ENCODE peak calls at places on chromosome 18, in seven cellular contexts. One of them, this sample, is unnamed.

GRCh38 chr18:14971461-14972185 is 223.7 kb downstream of the ANKRD30B start:
- DNase-seq in SK-N-SH: no peak
- DNase-seq in HCT116: no peak
- DNase-seq in HepG2: no peak
- DNase-seq in K562: no peak
- DNase-seq in H1: no peak
- DNase-seq in GM12878: no peak
- DNase-seq in this sample: no peak

GRCh38 chr18:9387891-9388290 is 53.3 kb downstream of the TWSG1 start:
- DNase-seq in SK-N-SH: no peak
- DNase-seq in HCT116: no peak
- DNase-seq in HepG2: no peak
- DNase-seq in K562: no peak
- DNase-seq in H1: no peak
- DNase-seq in GM12878: no peak
- DNase-seq in this sample: no peak

GRCh38 chr18:23906658-23907057 is 107.9 kb upstream of the TTC39C start:
- DNase-seq in SK-N-SH: no peak
- DNase-seq in HCT116: no peak
- DNase-seq in HepG2: no peak
- DNase-seq in K562: no peak
- DNase-seq in H1: no peak
- DNase-seq in GM12878: no peak
- DNase-seq in this sample: no peak

GRCh38 chr18:71995895-71996443 is 548.2 kb downstream of the CBLN2 start:
- DNase-seq in SK-N-SH: no peak
- DNase-seq in HCT116: no peak
- DNase-seq in HepG2: no peak
- DNase-seq in K562: no peak
- DNase-seq in H1: no peak
- DNase-seq in GM12878: no peak
- DNase-seq in this sample: no peak

GRCh38 chr18:6561029-6561861 is 146.5 kb upstream of the L3MBTL4 start:
- DNase-seq in SK-N-SH: no peak
- DNase-seq in HCT116: no peak
- DNase-seq in HepG2: no peak
- DNase-seq in K562: peak; percentile 36
- DNase-seq in H1: no peak
- DNase-seq in GM12878: no peak
- DNase-seq in this sample: no peak

GRCh38 chr18:32346667-32347066 is 124.0 kb downstream of the GAREM1 start:
- DNase-seq in SK-N-SH: no peak
- DNase-seq in HCT116: no peak
- DNase-seq in HepG2: no peak
- DNase-seq in K562: no peak
- DNase-seq in H1: no peak
- DNase-seq in GM12878: no peak
- DNase-seq in this sample: no peak

GRCh38 chr18:77495079-77495478 is 245.4 kb downstream of the GALR1 start:
- DNase-seq in SK-N-SH: no peak
- DNase-seq in HCT116: no peak
- DNase-seq in HepG2: no peak
- DNase-seq in K562: no peak
- DNase-seq in H1: no peak
- DNase-seq in GM12878: no peak
- DNase-seq in this sample: no peak

GRCh38 chr18:39990540-39990939 is 1964.5 kb upstream of the PIK3C3 start:
- DNase-seq in SK-N-SH: no peak
- DNase-seq in HCT116: no peak
- DNase-seq in HepG2: no peak
- DNase-seq in K562: no peak
- DNase-seq in H1: no peak
- DNase-seq in GM12878: no peak
- DNase-seq in this sample: no peak

GRCh38 chr18:40019797-40020392 is 1935.1 kb upstream of the PIK3C3 start:
- DNase-seq in SK-N-SH: no peak
- DNase-seq in HCT116: no peak
- DNase-seq in HepG2: no peak
- DNase-seq in K562: no peak
- DNase-seq in H1: peak; percentile 10
- DNase-seq in GM12878: no peak
- DNase-seq in this sample: no peak

GRCh38 chr18:35852786-35853185 is 119.7 kb upstream of the RMP24 start:
- DNase-seq in SK-N-SH: no peak
- DNase-seq in HCT116: no peak
- DNase-seq in HepG2: no peak
- DNase-seq in K562: no peak
- DNase-seq in H1: no peak
- DNase-seq in GM12878: no peak
- DNase-seq in this sample: no peak

GRCh38 chr18:79309572-79310278 is 86.0 kb upstream of the NFATC1 start:
- DNase-seq in SK-N-SH: no peak
- DNase-seq in HCT116: no peak
- DNase-seq in HepG2: no peak
- DNase-seq in K562: no peak
- DNase-seq in H1: no peak
- DNase-seq in GM12878: no peak
- DNase-seq in this sample: no peak

GRCh38 chr18:57544958-57545661 is 41.4 kb downstream of the FECH start:
- DNase-seq in SK-N-SH: no peak
- DNase-seq in HCT116: no peak
- DNase-seq in HepG2: no peak
- DNase-seq in K562: no peak
- DNase-seq in H1: no peak
- DNase-seq in GM12878: peak; percentile 24
- DNase-seq in this sample: no peak

GRCh38 chr18:52588916-52589315 is 248.9 kb downstream of the DCC start:
- DNase-seq in SK-N-SH: no peak
- DNase-seq in HCT116: no peak
- DNase-seq in HepG2: no peak
- DNase-seq in K562: no peak
- DNase-seq in H1: no peak
- DNase-seq in GM12878: no peak
- DNase-seq in this sample: no peak
- TF ChIP-seq JUND in SK-N-SH: no peak
- TF ChIP-seq JUND in HCT116: no peak
- TF ChIP-seq JUND in HepG2: no peak
- TF ChIP-seq JUND in K562: no peak
- TF ChIP-seq JUND in H1: no peak
- TF ChIP-seq JUND in GM12878: no peak
- TF ChIP-seq JUND in this sample: no peak

GRCh38 chr18:51229328-51229727 is 31.8 kb upstream of the MEX3C start:
- DNase-seq in SK-N-SH: no peak
- DNase-seq in HCT116: no peak
- DNase-seq in HepG2: no peak
- DNase-seq in K562: no peak
- DNase-seq in H1: no peak
- DNase-seq in GM12878: no peak
- DNase-seq in this sample: no peak

GRCh38 chr18:51227660-51228059 is 30.2 kb upstream of the MEX3C start:
- DNase-seq in SK-N-SH: no peak
- DNase-seq in HCT116: no peak
- DNase-seq in HepG2: no peak
- DNase-seq in K562: no peak
- DNase-seq in H1: no peak
- DNase-seq in GM12878: no peak
- DNase-seq in this sample: no peak

DNA sequence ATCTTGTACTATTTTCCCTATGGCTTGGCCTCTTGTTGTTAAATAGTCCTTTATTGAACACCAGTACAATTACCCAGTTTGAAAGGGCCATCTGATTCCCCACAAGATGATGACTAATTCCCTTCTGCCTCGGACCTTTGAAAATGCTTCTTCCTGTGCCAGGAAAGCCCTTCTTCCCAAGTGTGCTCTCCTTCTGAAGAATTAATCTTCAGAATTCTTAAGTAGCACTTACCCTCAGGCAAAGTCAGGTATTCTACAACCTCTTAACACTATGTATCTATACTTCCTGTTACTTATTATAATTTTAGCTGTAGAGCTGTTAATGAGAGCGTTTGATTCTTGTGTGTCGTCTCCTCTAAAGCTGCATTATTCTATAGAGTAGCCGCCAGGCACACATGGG is 28.6 kb upstream of the MEX3C start:
- DNase-seq in SK-N-SH: no peak
- DNase-seq in HCT116: no peak
- DNase-seq in HepG2: no peak
- DNase-seq in K562: no peak
- DNase-seq in H1: no peak
- DNase-seq in GM12878: no peak
- DNase-seq in this sample: no peak
- TF ChIP-seq JUND in SK-N-SH: no peak
- TF ChIP-seq JUND in HCT116: no peak
- TF ChIP-seq JUND in HepG2: no peak
- TF ChIP-seq JUND in K562: no peak
- TF ChIP-seq JUND in H1: no peak
- TF ChIP-seq JUND in GM12878: no peak
- TF ChIP-seq JUND in this sample: no peak

DNA sequence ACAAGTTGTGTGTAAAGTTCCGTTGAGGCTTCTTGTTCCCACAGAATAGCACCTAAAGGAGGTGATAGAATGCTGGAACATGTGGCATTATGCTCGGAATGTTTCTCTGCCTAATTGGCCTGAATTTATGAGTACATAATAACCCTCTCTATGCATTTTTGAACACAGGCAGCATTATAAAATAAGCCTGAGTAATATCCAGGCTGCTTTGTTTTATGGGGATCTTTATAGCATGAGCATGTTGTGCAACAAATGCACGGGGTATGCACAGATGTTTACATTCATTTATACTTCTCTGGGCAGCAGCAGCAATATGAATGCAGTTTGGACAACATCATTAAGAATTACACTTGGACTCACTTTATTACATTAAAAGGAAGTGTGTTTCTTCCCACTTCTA is 385.7 kb downstream of the MBD2 start:
- DNase-seq in SK-N-SH: no peak
- DNase-seq in HCT116: no peak
- DNase-seq in HepG2: no peak
- DNase-seq in K562: no peak
- DNase-seq in H1: no peak
- DNase-seq in GM12878: no peak
- DNase-seq in this sample: no peak
- TF ChIP-seq JUND in SK-N-SH: no peak
- TF ChIP-seq JUND in HCT116: no peak
- TF ChIP-seq JUND in HepG2: no peak
- TF ChIP-seq JUND in K562: no peak
- TF ChIP-seq JUND in H1: no peak
- TF ChIP-seq JUND in GM12878: no peak
- TF ChIP-seq JUND in this sample: no peak

GRCh38 chr18:41624461-41624860 is 330.6 kb upstream of the PIK3C3 start:
- DNase-seq in SK-N-SH: no peak
- DNase-seq in HCT116: no peak
- DNase-seq in HepG2: no peak
- DNase-seq in K562: no peak
- DNase-seq in H1: no peak
- DNase-seq in GM12878: no peak
- DNase-seq in this sample: no peak
- TF ChIP-seq JUND in SK-N-SH: no peak
- TF ChIP-seq JUND in HCT116: no peak
- TF ChIP-seq JUND in HepG2: no peak
- TF ChIP-seq JUND in K562: no peak
- TF ChIP-seq JUND in H1: no peak
- TF ChIP-seq JUND in GM12878: no peak
- TF ChIP-seq JUND in this sample: no peak

GRCh38 chr18:51151185-51151567 is 46.3 kb downstream of the MEX3C start:
- DNase-seq in SK-N-SH: no peak
- DNase-seq in HCT116: no peak
- DNase-seq in HepG2: no peak
- DNase-seq in K562: no peak
- DNase-seq in H1: no peak
- DNase-seq in GM12878: no peak
- DNase-seq in this sample: no peak

GRCh38 chr18:51153659-51154371 is 43.7 kb downstream of the MEX3C start:
- DNase-seq in SK-N-SH: peak; percentile 35
- DNase-seq in HCT116: no peak
- DNase-seq in HepG2: no peak
- DNase-seq in K562: no peak
- DNase-seq in H1: no peak
- DNase-seq in GM12878: peak; percentile 62
- DNase-seq in this sample: no peak

GRCh38 chr18:51150430-51150746 is 47.1 kb downstream of the MEX3C start:
- DNase-seq in SK-N-SH: no peak
- DNase-seq in HCT116: no peak
- DNase-seq in HepG2: no peak
- DNase-seq in K562: no peak
- DNase-seq in H1: no peak
- DNase-seq in GM12878: no peak
- DNase-seq in this sample: no peak

GRCh38 chr18:51149605-51150429 is 47.7 kb downstream of the MEX3C start:
- DNase-seq in SK-N-SH: no peak
- DNase-seq in HCT116: no peak
- DNase-seq in HepG2: no peak
- DNase-seq in K562: no peak
- DNase-seq in H1: no peak
- DNase-seq in GM12878: no peak
- DNase-seq in this sample: no peak

GRCh38 chr18:51151568-51152511 is 45.6 kb downstream of the MEX3C start:
- DNase-seq in SK-N-SH: no peak
- DNase-seq in HCT116: no peak
- DNase-seq in HepG2: no peak
- DNase-seq in K562: no peak
- DNase-seq in H1: no peak
- DNase-seq in GM12878: no peak
- DNase-seq in this sample: no peak
- TF ChIP-seq JUND in SK-N-SH: no peak
- TF ChIP-seq JUND in HCT116: no peak
- TF ChIP-seq JUND in HepG2: no peak
- TF ChIP-seq JUND in K562: no peak
- TF ChIP-seq JUND in H1: no peak
- TF ChIP-seq JUND in GM12878: no peak
- TF ChIP-seq JUND in this sample: no peak

GRCh38 chr18:48899558-48900174 is 51.1 kb downstream of the SMAD7 start:
- DNase-seq in SK-N-SH: no peak
- DNase-seq in HCT116: no peak
- DNase-seq in HepG2: no peak
- DNase-seq in K562: no peak
- DNase-seq in H1: no peak
- DNase-seq in GM12878: no peak
- DNase-seq in this sample: no peak
- TF ChIP-seq JUND in SK-N-SH: no peak
- TF ChIP-seq JUND in HCT116: no peak
- TF ChIP-seq JUND in HepG2: no peak
- TF ChIP-seq JUND in K562: no peak
- TF ChIP-seq JUND in H1: no peak
- TF ChIP-seq JUND in GM12878: no peak
- TF ChIP-seq JUND in this sample: no peak

GRCh38 chr18:48994044-48994651 is 43.4 kb upstream of the SMAD7 start:
- DNase-seq in SK-N-SH: no peak
- DNase-seq in HCT116: no peak
- DNase-seq in HepG2: peak; percentile 48
- DNase-seq in K562: no peak
- DNase-seq in H1: no peak
- DNase-seq in GM12878: no peak
- DNase-seq in this sample: no peak
- TF ChIP-seq JUND in SK-N-SH: no peak
- TF ChIP-seq JUND in HCT116: no peak
- TF ChIP-seq JUND in HepG2: no peak
- TF ChIP-seq JUND in K562: no peak
- TF ChIP-seq JUND in H1: no peak
- TF ChIP-seq JUND in GM12878: no peak
- TF ChIP-seq JUND in this sample: no peak

This sample was measured in T47D.